ENCODE peak calls at places on chromosomes 12 and 14, in five cellular contexts. One of them, this sample, is unnamed.
A peak's percentile ranks its signal among the peaks of the same experiment; 100 is the strongest.

GRCh38 chr14:64726585-64726890 is 22.3 kb downstream of the PLEKHG3 start:
- DNase-seq in iris pigment epithelial cell: peak; percentile 83
- DNase-seq in activated CD8-positive, alpha-beta T cell treated with anti-CD3 and anti-CD28 coated beads, Interleukin-2, amount 10 ng/mL, durations not matched to agents 7 days and 5 days: no peak
- DNase-seq in choroid plexus epithelial cell: peak; percentile 67
- DNase-seq in skeletal muscle cell: no peak
- DNase-seq in this sample: peak; percentile 91

GRCh38 chr14:75636100-75636692 is 24.5 kb downstream of the ERG28 start:
- DNase-seq in iris pigment epithelial cell: peak; percentile 58
- DNase-seq in activated CD8-positive, alpha-beta T cell treated with anti-CD3 and anti-CD28 coated beads, Interleukin-2, amount 10 ng/mL, durations not matched to agents 7 days and 5 days: no peak
- DNase-seq in choroid plexus epithelial cell: peak; percentile 60
- DNase-seq in skeletal muscle cell: no peak
- DNase-seq in this sample: peak; percentile 12

GRCh38 chr12:50039151-50039835 is 14.0 kb upstream of the RACGAP1 start:
- DNase-seq in activated CD8-positive, alpha-beta T cell treated with anti-CD3 and anti-CD28 coated beads, Interleukin-2, amount 10 ng/mL, durations not matched to agents 7 days and 5 days: peak; percentile 91
- DNase-seq in choroid plexus epithelial cell: peak; percentile 83
- DNase-seq in iris pigment epithelial cell: peak; percentile 76
- DNase-seq in skeletal muscle cell: peak; percentile 26
- DNase-seq in this sample: peak; percentile 86

GRCh38 chr12:94186461-94187237 is 38.3 kb downstream of the PLXNC1 start:
- DNase-seq in iris pigment epithelial cell: peak; percentile 75
- DNase-seq in choroid plexus epithelial cell: peak; percentile 76
- DNase-seq in activated CD8-positive, alpha-beta T cell treated with anti-CD3 and anti-CD28 coated beads, Interleukin-2, amount 10 ng/mL, durations not matched to agents 7 days and 5 days: no peak
- DNase-seq in skeletal muscle cell: peak; percentile 20
- DNase-seq in this sample: no peak

GRCh38 chr12:93186621-93187020 is 191.1 kb upstream of the NUDT4 start:
- DNase-seq in iris pigment epithelial cell: no peak
- DNase-seq in activated CD8-positive, alpha-beta T cell treated with anti-CD3 and anti-CD28 coated beads, Interleukin-2, amount 10 ng/mL, durations not matched to agents 7 days and 5 days: no peak
- DNase-seq in skeletal muscle cell: no peak
- DNase-seq in choroid plexus epithelial cell: no peak
- DNase-seq in this sample: no peak

GRCh38 chr14:94636744-94637412 is 24.7 kb downstream of the SERPINA3 start:
- DNase-seq in iris pigment epithelial cell: peak; percentile 22
- DNase-seq in activated CD8-positive, alpha-beta T cell treated with anti-CD3 and anti-CD28 coated beads, Interleukin-2, amount 10 ng/mL, durations not matched to agents 7 days and 5 days: no peak
- DNase-seq in choroid plexus epithelial cell: peak; percentile 45
- DNase-seq in skeletal muscle cell: no peak
- DNase-seq in this sample: no peak

GRCh38 chr12:88946377-88946997 is 366.2 kb upstream of the KITLG start:
- DNase-seq in choroid plexus epithelial cell: peak; percentile 71
- DNase-seq in iris pigment epithelial cell: peak; percentile 83
- DNase-seq in skeletal muscle cell: peak; percentile 52
- DNase-seq in activated CD8-positive, alpha-beta T cell treated with anti-CD3 and anti-CD28 coated beads, Interleukin-2, amount 10 ng/mL, durations not matched to agents 7 days and 5 days: no peak
- DNase-seq in this sample: peak; percentile 40

GRCh38 chr12:47909839-47910465 is 5.2 kb upstream of the VDR start:
- DNase-seq in activated CD8-positive, alpha-beta T cell treated with anti-CD3 and anti-CD28 coated beads, Interleukin-2, amount 10 ng/mL, durations not matched to agents 7 days and 5 days: no peak
- DNase-seq in skeletal muscle cell: no peak
- DNase-seq in choroid plexus epithelial cell: no peak
- DNase-seq in iris pigment epithelial cell: no peak
- DNase-seq in this sample: no peak

GRCh38 chr12:89874146-89874545 is 165.5 kb upstream of the ATP2B1 start:
- DNase-seq in choroid plexus epithelial cell: no peak
- DNase-seq in activated CD8-positive, alpha-beta T cell treated with anti-CD3 and anti-CD28 coated beads, Interleukin-2, amount 10 ng/mL, durations not matched to agents 7 days and 5 days: no peak
- DNase-seq in iris pigment epithelial cell: no peak
- DNase-seq in skeletal muscle cell: peak; percentile 60
- DNase-seq in this sample: peak; percentile 25

GRCh38 chr12:51070004-51070403 is 13.4 kb downstream of the CSRNP2 start:
- DNase-seq in skeletal muscle cell: peak; percentile 84
- DNase-seq in iris pigment epithelial cell: peak; percentile 89
- DNase-seq in choroid plexus epithelial cell: peak; percentile 86
- DNase-seq in activated CD8-positive, alpha-beta T cell treated with anti-CD3 and anti-CD28 coated beads, Interleukin-2, amount 10 ng/mL, durations not matched to agents 7 days and 5 days: no peak
- DNase-seq in this sample: no peak

GRCh38 chr12:60201891-60202290 is 606.1 kb downstream of the SLC16A7 start:
- DNase-seq in skeletal muscle cell: peak; percentile 43
- DNase-seq in choroid plexus epithelial cell: peak; percentile 82
- DNase-seq in activated CD8-positive, alpha-beta T cell treated with anti-CD3 and anti-CD28 coated beads, Interleukin-2, amount 10 ng/mL, durations not matched to agents 7 days and 5 days: no peak
- DNase-seq in iris pigment epithelial cell: peak; percentile 77
- DNase-seq in this sample: no peak

GRCh38 chr12:99092100-99092851 is 447.2 kb downstream of the APAF1 start:
- DNase-seq in skeletal muscle cell: no peak
- DNase-seq in iris pigment epithelial cell: no peak
- DNase-seq in activated CD8-positive, alpha-beta T cell treated with anti-CD3 and anti-CD28 coated beads, Interleukin-2, amount 10 ng/mL, durations not matched to agents 7 days and 5 days: no peak
- DNase-seq in choroid plexus epithelial cell: no peak
- DNase-seq in this sample: no peak

GRCh38 chr14:33676135-33676566 is 274.7 kb downstream of the EGLN3 start:
- DNase-seq in activated CD8-positive, alpha-beta T cell treated with anti-CD3 and anti-CD28 coated beads, Interleukin-2, amount 10 ng/mL, durations not matched to agents 7 days and 5 days: no peak
- DNase-seq in choroid plexus epithelial cell: peak; percentile 81
- DNase-seq in skeletal muscle cell: no peak
- DNase-seq in iris pigment epithelial cell: peak; percentile 73
- DNase-seq in this sample: peak; percentile 91

GRCh38 chr12:32399045-32399372 is 349 bp upstream of the FGD4 start:
- DNase-seq in iris pigment epithelial cell: no peak
- DNase-seq in activated CD8-positive, alpha-beta T cell treated with anti-CD3 and anti-CD28 coated beads, Interleukin-2, amount 10 ng/mL, durations not matched to agents 7 days and 5 days: no peak
- DNase-seq in skeletal muscle cell: no peak
- DNase-seq in choroid plexus epithelial cell: no peak
- DNase-seq in this sample: no peak